ENCODE peak calls at places on chromosomes 12 and 14, in ten cellular contexts. Z, C, E, P, B, V, T, W, D and K are unnamed samples. For H3K4me1, the result is how much of the 10 kb centered on the place peaks cover.

GRCh38 chr12:23084236-23084995 is 459.4 kb downstream of the ETNK1 start:
- DNase-seq in Z (no peak), C (no peak), E (peak), P (peak), B (peak), V (no peak), T (no peak), W (no peak), D (no peak), K (no peak)

GRCh38 chr14:37037636-37038387 is 134.6 kb downstream of the SLC25A21 start:
- DNase-seq in Z (no peak), C (no peak), E (no peak), P (no peak), B (peak), V (no peak), T (no peak), W (no peak), D (no peak), K (no peak)

GRCh38 chr12:1300460-1300859 is 293.9 kb downstream of the FBXL14 start:
- DNase-seq in Z (no peak), C (no peak), E (no peak), P (no peak), B (no peak), V (no peak), T (no peak), W (no peak), D (no peak), K (no peak)

GRCh38 chr12:123141615-123142517 is 9.0 kb downstream of the PITPNM2 start:
- DNase-seq in Z (no peak), C (peak), E (peak), P (peak), B (peak), V (no peak), T (peak), W (peak), D (peak), K (no peak)

GRCh38 chr12:45989277-45989856 is 1.0 kb downstream of the SCAF11 start:
- DNase-seq in Z (peak), C (no peak), E (no peak), P (no peak), B (no peak), V (no peak), T (no peak), W (no peak), D (no peak), K (no peak)

GRCh38 chr12:56645717-56646446 is at the start of gene ATP5F1B:
- DNase-seq in Z (peak), C (peak), E (peak), P (peak), B (peak), V (peak), T (peak), W (peak), D (peak), K (peak)

GRCh38 chr12:120639771-120640721 is at the start of gene CABP1:
- DNase-seq in Z (peak), C (peak), E (no peak), P (no peak), B (peak), V (no peak), T (no peak), W (no peak), D (no peak), K (no peak)

GRCh38 chr12:47184229-47184628 is 104.5 kb upstream of the AMIGO2 start:
- DNase-seq in Z (no peak), C (no peak), E (no peak), P (no peak), B (no peak), V (no peak), T (no peak), W (no peak), D (no peak), K (no peak)

GRCh38 chr14:102474934-102475333 is 34.6 kb downstream of the ANKRD9 start:
- DNase-seq in Z (no peak), C (no peak), E (peak), P (no peak), B (no peak), V (no peak), T (peak), W (peak), D (peak), K (peak)

GRCh38 chr14:82510007-82510406 is 976.4 kb upstream of the SEL1L start:
- DNase-seq in Z (no peak), C (no peak), E (no peak), P (no peak), B (no peak), V (no peak), T (no peak), W (no peak), D (no peak), K (no peak)

GRCh38 chr12:74820324-74820723 is 282.7 kb downstream of the ATXN7L3B start:
- DNase-seq in Z (no peak), C (no peak), E (no peak), P (no peak), B (no peak), V (peak), T (no peak), W (no peak), D (no peak), K (no peak)

GRCh38 chr14:61051046-61051445 is 70.0 kb downstream of the SLC38A6 start:
- DNase-seq in Z (no peak), C (no peak), E (peak), P (no peak), B (no peak), V (no peak), T (peak), W (peak), D (no peak), K (peak)

GRCh38 chr12:46371718-46372130 is 849 bp downstream of the SLC38A2 start:
- DNase-seq in Z (peak), C (peak), E (peak), P (no peak), B (no peak), V (no peak), T (peak), W (peak), D (peak), K (peak)

GRCh38 chr12:9634177-9634803 is 26.6 kb upstream of the KLRB1 start:
- DNase-seq in Z (peak), C (no peak), E (peak), P (peak), B (peak), V (peak), T (no peak), W (no peak), D (no peak), K (no peak)

GRCh38 chr14:81940636-81941035 is 407.0 kb upstream of the SEL1L start:
- DNase-seq in Z (no peak), C (no peak), E (no peak), P (no peak), B (no peak), V (no peak), T (no peak), W (no peak), D (no peak), K (no peak)

GRCh38 chr14:104699426-104699748 is 10.0 kb downstream of the INF2 start:
- DNase-seq in Z (no peak), C (no peak), E (no peak), P (no peak), B (no peak), V (no peak), T (no peak), W (no peak), D (no peak), K (no peak)

GRCh38 chr14:104697317-104697703 is 7.9 kb downstream of the INF2 start:
- DNase-seq in Z (no peak), C (no peak), E (no peak), P (no peak), B (no peak), V (no peak), T (no peak), W (no peak), D (no peak), K (no peak)

GRCh38 chr14:104700224-104700623 is 10.8 kb downstream of the INF2 start:
- DNase-seq in Z (no peak), C (no peak), E (no peak), P (no peak), B (no peak), V (no peak), T (no peak), W (no peak), D (no peak), K (no peak)

GRCh38 chr14:104697892-104698583 is 8.6 kb downstream of the INF2 start:
- DNase-seq in Z (no peak), C (no peak), E (peak), P (no peak), B (no peak), V (no peak), T (no peak), W (no peak), D (no peak), K (peak)

DNA sequence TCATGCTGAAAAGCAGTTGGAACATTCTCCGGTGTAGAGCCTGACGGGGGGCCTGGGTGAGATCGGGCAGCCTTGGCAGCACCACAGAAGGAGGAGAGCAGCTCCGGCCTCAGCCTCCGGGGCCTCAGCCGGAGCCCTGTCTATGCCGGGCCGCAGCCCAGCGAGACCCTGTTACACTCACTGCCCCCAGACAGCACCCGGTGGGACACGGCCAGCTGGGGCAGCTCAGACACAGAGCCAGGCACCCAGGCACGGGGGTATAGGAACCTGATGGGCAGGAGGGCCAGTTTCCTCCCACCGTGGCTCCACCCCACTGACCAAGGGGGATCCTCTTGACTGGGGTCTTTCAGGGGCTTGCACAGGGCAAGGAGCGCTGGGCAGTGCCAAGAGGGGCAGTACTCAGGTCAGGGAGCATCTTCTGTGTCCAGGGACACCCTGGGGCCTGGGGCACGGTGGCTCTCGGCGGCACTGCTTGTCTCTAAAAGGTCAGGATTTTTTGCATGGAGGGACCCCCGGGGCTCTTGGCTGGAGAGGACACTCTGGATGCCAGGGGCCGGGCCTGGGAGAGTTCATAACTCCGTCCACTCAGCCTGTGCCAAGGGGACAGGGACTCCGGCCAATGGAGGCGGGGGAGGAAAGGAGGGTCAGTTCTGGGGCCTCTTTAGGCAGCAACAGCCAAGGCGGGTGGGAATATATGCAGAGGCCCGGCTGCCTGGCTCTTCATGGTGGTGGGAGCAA is 9.4 kb downstream of the INF2 start:
- DNase-seq in Z (no peak), C (no peak), E (no peak), P (no peak), B (no peak), V (no peak), T (peak), W (peak), D (no peak), K (no peak)
- H3K4me1 ChIP-seq in Z (half or more), C (under half), E (under half), P (under half), B (under half), V (under half), T (half or more), W (under half), D (half or more), K (half or more)

GRCh38 chr14:68636597-68636996 is 156.3 kb downstream of the ZFP36L1 start:
- DNase-seq in Z (no peak), C (no peak), E (no peak), P (no peak), B (no peak), V (no peak), T (no peak), W (no peak), D (no peak), K (no peak)
- H3K4me1 ChIP-seq in Z (under half), C (under half), E (under half), P (under half), B (half or more), V (under half), T (half or more), W (under half), D (under half), K (under half)

DNA sequence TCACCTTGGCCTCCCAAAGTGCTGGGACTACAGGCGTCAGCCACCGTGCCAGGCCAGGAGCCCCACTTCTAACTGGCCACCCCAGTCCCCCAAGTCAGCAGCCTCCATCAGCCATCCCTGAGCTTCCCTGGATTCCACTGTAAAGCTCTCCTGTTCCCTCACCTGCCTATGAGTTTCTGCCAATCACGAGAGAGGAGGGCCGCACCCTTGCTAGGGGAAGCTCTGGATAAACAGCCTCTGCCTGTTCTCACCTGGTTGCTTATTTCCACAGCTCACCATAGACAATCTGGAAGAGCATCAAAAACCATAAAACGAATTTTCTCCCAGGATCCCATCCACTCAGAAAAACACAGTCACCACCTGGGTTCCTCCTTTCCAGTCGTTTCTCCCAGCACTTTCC is 5.0 kb downstream of the CDCA4 start:
- DNase-seq in Z (no peak), C (no peak), E (no peak), P (no peak), B (no peak), V (no peak), T (no peak), W (no peak), D (no peak), K (no peak)
- H3K4me1 ChIP-seq in Z (half or more), C (under half), E (under half), P (under half), B (half or more), V (under half), T (under half), W (under half), D (under half), K (under half)

DNA sequence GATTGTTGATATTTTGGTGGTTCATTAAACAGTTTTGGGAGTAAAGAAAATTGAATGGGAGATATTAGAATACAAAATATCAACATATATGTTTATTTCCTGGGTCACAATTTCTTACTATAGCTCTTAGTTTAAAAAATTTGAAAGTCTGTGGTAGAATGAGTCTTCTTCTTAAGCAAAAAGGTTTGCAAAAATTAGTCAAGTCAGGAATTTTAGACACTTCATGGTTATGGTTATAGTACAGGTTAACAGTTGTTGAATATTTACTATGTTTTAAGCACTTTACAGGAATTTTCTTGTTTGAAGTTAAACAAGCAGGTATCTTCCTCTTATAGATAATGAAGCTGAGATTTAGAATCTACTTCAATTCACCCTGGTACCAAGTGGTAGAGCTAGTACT is 56.8 kb downstream of the USP15 start:
- DNase-seq in Z (no peak), C (no peak), E (no peak), P (no peak), B (no peak), V (no peak), T (no peak), W (no peak), D (no peak), K (no peak)
- H3K4me1 ChIP-seq in Z (under half), C (under half), E (under half), P (under half), B (under half), V (under half), T (under half), W (under half), D (under half), K (under half)

GRCh38 chr14:105484069-105484996 is 2.4 kb upstream of the CRIP1 start:
- DNase-seq in Z (no peak), C (no peak), E (peak), P (peak), B (no peak), V (no peak), T (peak), W (peak), D (no peak), K (peak)
- H3K4me1 ChIP-seq in Z (half or more), C (half or more), E (under half), P (under half), B (half or more), V (under half), T (half or more), W (under half), D (half or more), K (half or more)

DNA sequence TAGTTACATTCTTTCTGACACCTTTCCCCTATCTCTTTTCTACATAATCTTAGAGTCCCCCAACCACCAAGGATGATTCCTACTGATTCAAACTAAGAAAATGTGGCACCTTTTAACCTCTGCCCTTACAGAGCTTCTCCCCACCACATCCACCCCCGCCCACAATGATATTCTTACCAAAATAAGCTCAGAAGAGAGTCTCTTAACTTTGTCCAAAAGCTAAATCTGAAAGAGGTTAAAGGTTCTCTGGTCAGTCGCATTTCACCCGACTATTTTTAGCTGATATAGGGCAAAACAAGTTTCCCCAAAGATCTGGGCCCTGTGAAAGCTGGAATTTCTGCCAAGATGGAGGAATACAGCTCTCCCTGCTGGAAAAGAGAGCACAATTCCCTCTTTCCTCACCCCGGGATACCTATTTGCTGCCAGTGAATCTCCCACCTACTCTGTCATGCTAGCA is 128.6 kb downstream of the ZFP36L1 start:
- DNase-seq in Z (no peak), C (no peak), E (peak), P (no peak), B (no peak), V (no peak), T (no peak), W (no peak), D (no peak), K (no peak)
- H3K4me1 ChIP-seq in Z (under half), C (under half), E (under half), P (under half), B (under half), V (under half), T (half or more), W (under half), D (half or more), K (half or more)

GRCh38 chr14:104664588-104664987 is 24.8 kb upstream of the INF2 start:
- DNase-seq in Z (no peak), C (no peak), E (no peak), P (no peak), B (no peak), V (no peak), T (no peak), W (no peak), D (no peak), K (no peak)
- H3K4me1 ChIP-seq in Z (under half), C (under half), E (under half), P (under half), B (half or more), V (under half), T (under half), W (under half), D (under half), K (under half)

DNA sequence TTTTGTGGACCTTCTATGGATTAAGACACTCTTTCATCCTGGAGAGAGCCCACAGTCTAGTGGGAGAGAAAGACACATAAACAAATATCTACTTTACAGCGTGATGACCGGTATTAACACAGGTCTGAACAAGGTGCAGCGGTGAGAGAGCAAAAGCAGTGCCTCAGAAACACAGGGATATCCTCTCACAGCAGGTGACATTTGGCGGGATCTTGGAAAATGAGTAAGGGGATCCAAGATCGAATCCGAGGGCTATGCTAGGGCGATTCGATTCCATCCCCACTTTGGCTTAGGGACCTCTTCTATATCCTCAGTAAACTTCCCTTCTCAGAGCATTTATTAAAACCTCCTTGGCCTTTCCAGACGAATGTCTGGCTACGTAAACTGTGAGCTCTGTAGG is 690 bp downstream of the ATP6V1D start:
- DNase-seq in Z (peak), C (no peak), E (no peak), P (no peak), B (no peak), V (no peak), T (no peak), W (no peak), D (no peak), K (no peak)
- H3K4me1 ChIP-seq in Z (under half), C (under half), E (under half), P (under half), B (under half), V (under half), T (half or more), W (under half), D (half or more), K (half or more)